ENCODE peak calls at places on chromosomes 16 and 17, in six cellular contexts. P is foreskin fibroblast, R is A549, W is lower lobe of right lung, V is GM13976, I is fibroblast of mammary gland. X is an unnamed sample.

GRCh38 chr17:10663231-10663630 is 6.1 kb upstream of the MYH3 start:
- DNase-seq in V (no peak), R (no peak), W (no peak), I (no peak), P (no peak), X (no peak)

GRCh38 chr17:81037783-81038733 is 3.1 kb downstream of the BAIAP2 start:
- DNase-seq in W (no peak), I (no peak), R (no peak), V (no peak), P (no peak), X (no peak)

GRCh38 chr17:39054111-39054645 is 87.0 kb upstream of the FBXO47 start:
- DNase-seq in I (no peak), R (no peak), V (no peak), W (no peak), P (no peak), X (no peak)

GRCh38 chr16:75624921-75625334 is 1.8 kb upstream of the ADAT1 start:
- DNase-seq in R (peak), P (peak), W (no peak), V (no peak), I (peak), X (no peak)

GRCh38 chr16:31055613-31056012 is 18.4 kb downstream of the ZNF668 start:
- DNase-seq in V (no peak), I (no peak), W (no peak), R (no peak), P (no peak), X (no peak)

GRCh38 chr17:51166198-51166986 is at the start of gene NME2:
- DNase-seq in W (peak), R (peak), V (peak), P (peak), I (peak), X (peak)

GRCh38 chr17:29124135-29124930 is 55.9 kb downstream of the MYO18A start:
- DNase-seq in R (peak), W (no peak), V (peak), I (peak), P (peak), X (peak)

GRCh38 chr16:4936991-4937781 is at the start of gene PPL:
- DNase-seq in R (peak), I (no peak), W (peak), V (peak), P (peak), X (peak)

GRCh38 chr16:48385272-48385953 is at the start of gene SIAH1:
- DNase-seq in I (peak), W (peak), P (peak), V (peak), R (peak), X (peak)

DNA sequence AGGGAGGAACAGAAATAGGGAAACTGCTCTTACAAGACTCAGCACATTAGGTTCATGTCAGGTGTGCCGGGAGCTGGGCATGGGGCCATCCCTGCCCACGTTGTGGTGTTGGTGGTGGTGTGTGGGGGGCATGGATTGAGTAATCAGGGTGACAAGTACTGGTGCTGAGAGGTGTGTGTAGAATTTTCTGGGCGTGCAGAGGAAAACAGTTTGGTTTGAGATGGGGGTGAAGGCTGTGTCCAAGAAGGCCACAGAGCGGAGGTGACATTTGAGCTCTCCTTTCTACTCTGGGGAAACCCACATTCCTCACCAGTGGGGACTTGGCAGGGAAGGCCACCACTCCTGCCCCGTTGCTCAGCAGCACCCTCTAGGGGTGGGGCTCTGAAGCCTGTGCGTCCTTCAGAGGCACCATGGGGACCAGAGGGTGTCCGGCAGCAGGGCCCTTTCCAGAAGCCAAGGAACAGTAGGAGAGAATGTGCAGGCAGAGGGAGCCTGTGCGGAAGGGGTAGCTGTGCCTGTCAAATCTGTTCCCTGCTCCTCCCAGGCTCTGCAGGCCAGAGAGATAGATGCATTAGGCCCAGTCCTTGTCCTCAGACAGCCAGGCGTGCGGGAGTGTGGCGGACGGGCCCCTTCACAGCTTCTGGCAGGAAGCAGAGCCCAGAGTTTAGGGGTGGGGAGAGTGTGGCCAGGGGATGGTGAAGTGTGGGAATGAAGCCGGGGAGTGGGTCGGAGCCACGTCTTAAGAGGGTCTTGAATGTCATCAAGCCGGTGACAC is 48.7 kb upstream of the GSE1 start:
- DNase-seq in P (no peak), W (no peak), I (no peak), R (peak), V (peak), X (peak)
- TF ChIP-seq CTCF in P (peak), W (peak), I (peak), R (peak), V (peak), X (peak)

GRCh38 chr16:74029122-74029805 is 267.4 kb upstream of the PSMD7 start:
- DNase-seq in I (no peak), R (no peak), P (no peak), V (no peak), W (no peak), X (no peak)

GRCh38 chr16:74031551-74031950 is 265.1 kb upstream of the PSMD7 start:
- DNase-seq in P (no peak), I (no peak), R (no peak), V (no peak), W (no peak), X (no peak)

GRCh38 chr16:74030000-74030399 is 266.6 kb upstream of the PSMD7 start:
- DNase-seq in I (no peak), W (no peak), R (no peak), P (no peak), V (no peak), X (no peak)

GRCh38 chr16:74035816-74036215 is 260.8 kb upstream of the PSMD7 start:
- DNase-seq in W (no peak), I (peak), P (peak), R (peak), V (peak), X (peak)

GRCh38 chr16:74034862-74035261 is 261.8 kb upstream of the PSMD7 start:
- DNase-seq in I (peak), W (no peak), R (peak), P (peak), V (no peak), X (peak)
- TF ChIP-seq CTCF in I (peak), W (peak), R (peak), P (peak), V (no peak), X (peak)

DNA sequence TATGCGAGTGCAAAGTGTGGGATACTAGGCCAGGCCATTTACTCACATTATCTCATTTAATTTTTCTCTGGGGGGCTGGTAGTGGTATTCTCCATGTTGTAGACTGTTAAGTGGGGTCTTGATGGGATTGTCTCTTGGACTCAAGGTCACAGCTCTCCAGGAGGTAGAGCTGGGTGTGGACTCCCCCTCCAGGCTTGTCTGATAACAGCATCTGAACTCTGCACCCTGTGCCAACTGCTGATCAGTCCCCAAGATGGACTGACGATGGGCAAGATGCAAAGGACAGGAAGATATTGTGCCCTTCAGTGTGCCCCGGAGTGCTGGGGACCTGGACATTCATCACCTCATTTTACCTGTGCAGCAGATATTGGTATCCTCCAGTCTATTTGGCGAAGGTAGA is 147.8 kb downstream of the MSI2 start:
- DNase-seq in R (peak), W (no peak), I (no peak), P (no peak), V (peak), X (peak)
- TF ChIP-seq CTCF in R (peak), W (no peak), I (no peak), P (no peak), V (peak), X (peak)

GRCh38 chr17:40530531-40530987 is 29.1 kb upstream of the TNS4 start:
- DNase-seq in I (no peak), R (no peak), W (no peak), P (no peak), V (no peak), X (no peak)
- TF ChIP-seq CTCF in I (no peak), R (no peak), W (no peak), P (no peak), V (no peak), X (no peak)

DNA sequence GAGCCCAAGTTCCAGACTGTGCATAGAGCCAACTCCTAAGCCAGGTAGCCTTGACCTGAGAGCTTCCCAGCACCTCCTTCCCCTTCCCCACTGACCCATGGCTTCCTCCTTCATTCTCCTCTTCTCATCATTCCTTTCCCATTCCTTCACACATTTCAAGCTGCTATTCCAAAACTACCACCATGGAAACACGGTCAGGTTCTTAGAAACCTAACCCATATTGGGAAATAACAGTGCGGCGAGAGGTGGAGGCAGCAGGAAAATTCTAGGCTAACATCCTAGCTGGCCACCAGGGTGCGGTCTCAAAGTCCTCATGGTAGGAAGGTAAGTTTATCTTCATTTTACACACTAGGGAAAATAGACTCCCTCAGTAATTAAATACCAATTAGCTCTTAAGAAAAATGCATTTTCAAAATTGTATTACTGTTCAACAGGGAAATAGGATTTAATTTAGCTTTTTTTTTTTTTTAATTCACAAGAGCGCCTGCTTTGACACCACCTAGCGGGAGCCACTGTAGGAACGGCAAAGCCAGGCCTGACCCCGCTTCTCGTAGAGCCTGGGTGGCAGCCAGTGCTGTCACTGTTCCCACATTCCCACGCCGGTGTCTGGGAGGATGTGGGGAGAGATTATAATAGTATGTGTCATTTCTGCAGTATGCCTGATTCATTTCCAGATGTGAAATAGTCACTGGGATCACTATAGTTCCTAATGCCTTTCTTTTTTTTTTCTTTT is 14.0 kb upstream of the SPHK1 start:
- DNase-seq in P (peak), I (peak), V (no peak), W (peak), R (peak), X (no peak)
- TF ChIP-seq CTCF in P (peak), I (peak), V (no peak), W (peak), R (peak), X (no peak)

GRCh38 chr17:34307110-34307509 is 12.1 kb upstream of the CCL8 start:
- DNase-seq in V (no peak), P (peak), R (no peak), I (peak), W (no peak), X (no peak)

GRCh38 chr17:34305061-34305460 is 14.2 kb upstream of the CCL8 start:
- DNase-seq in V (no peak), P (no peak), R (no peak), I (no peak), W (no peak), X (no peak)

GRCh38 chr17:34308376-34308775 is 10.9 kb upstream of the CCL8 start:
- DNase-seq in W (no peak), R (no peak), P (no peak), I (no peak), V (no peak), X (no peak)

GRCh38 chr17:34305606-34306005 is 13.6 kb upstream of the CCL8 start:
- DNase-seq in I (peak), V (no peak), W (no peak), R (no peak), P (no peak), X (no peak)

GRCh38 chr17:34306466-34306865 is 12.8 kb upstream of the CCL8 start:
- DNase-seq in V (no peak), W (no peak), P (peak), I (peak), R (peak), X (no peak)
- TF ChIP-seq CTCF in V (no peak), W (peak), P (peak), I (peak), R (peak), X (no peak)

GRCh38 chr17:72342061-72342460 is 221.2 kb downstream of the SOX9 start:
- DNase-seq in V (no peak), W (no peak), P (no peak), I (no peak), R (no peak), X (no peak)

GRCh38 chr17:72342582-72343527 is 222.0 kb downstream of the SOX9 start:
- DNase-seq in W (peak), P (peak), I (peak), V (no peak), R (no peak), X (no peak)

GRCh38 chr17:72338847-72339790 is 218.3 kb downstream of the SOX9 start:
- DNase-seq in P (peak), V (no peak), W (no peak), R (peak), I (peak), X (no peak)

GRCh38 chr17:72338304-72338703 is 217.5 kb downstream of the SOX9 start:
- DNase-seq in W (no peak), R (no peak), P (peak), I (no peak), V (no peak), X (no peak)

DNA sequence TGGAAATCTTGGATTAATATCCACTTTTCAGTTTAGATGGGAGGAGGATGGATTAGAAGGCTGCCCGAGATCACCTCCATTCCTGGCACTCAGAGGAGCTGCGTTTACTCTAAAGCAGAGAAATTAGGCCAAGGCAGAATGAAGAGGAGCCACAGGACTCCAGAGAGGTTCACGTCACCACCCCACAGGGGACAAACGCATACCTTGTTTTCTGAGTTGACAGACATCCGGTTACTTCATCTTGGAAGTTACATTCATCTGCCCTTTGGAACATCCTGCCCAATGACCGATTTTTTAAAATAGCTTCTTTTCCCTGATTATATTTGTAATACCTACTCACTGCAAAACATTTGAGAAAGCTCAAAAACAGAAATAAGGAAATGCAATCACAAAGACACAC is 220.0 kb downstream of the SOX9 start:
- DNase-seq in V (no peak), W (no peak), P (no peak), R (no peak), I (no peak), X (no peak)
- TF ChIP-seq CTCF in V (no peak), W (no peak), P (no peak), R (no peak), I (no peak), X (no peak)

GRCh38 chr17:45108595-45109521 is 23.5 kb downstream of the PLCD3 start:
- DNase-seq in P (peak), R (peak), W (no peak), V (no peak), I (no peak), X (no peak)
- TF ChIP-seq CTCF in P (peak), R (peak), W (no peak), V (no peak), I (no peak), X (no peak)